ENCODE peak calls at places on chromosomes 13 and 19, in ten cellular contexts. O is prostate gland; M is IMR-90; Z is SK-N-SH; U is neural progenitor cell; A is aorta; P is breast epithelium; R is CD8-positive, alpha-beta memory T cell; G is body of pancreas; J is mesendoderm. C is an unnamed sample.

GRCh38 chr19:18379803-18380747 is 5.9 kb upstream of the GDF15 start:
- DNase-seq in M (peak; percentile 96), O (peak; percentile 94), G (peak; percentile 98), P (peak; percentile 94), R (no peak), J (peak; percentile 83), Z (no peak), A (peak; percentile 93), U (no peak), C (peak; percentile 95)

GRCh38 chr19:38850976-38851621 is 1.3 kb upstream of the HNRNPL start:
- DNase-seq in Z (peak; percentile 32), O (no peak), J (peak; percentile 29), P (no peak), G (peak; percentile 37), M (no peak), U (peak; percentile 80), A (peak; percentile 64), R (peak; percentile 63), C (peak; percentile 74)

GRCh38 chr13:99796175-99796819 is 175.3 kb downstream of the ZIC5 start:
- DNase-seq in O (no peak), U (peak; percentile 89), P (no peak), J (peak; percentile 82), A (no peak), R (no peak), M (peak; percentile 32), Z (no peak), G (no peak), C (no peak)

GRCh38 chr13:80931766-80932165 is 590.8 kb upstream of the SPRY2 start:
- DNase-seq in A (no peak), P (no peak), O (no peak), G (no peak), U (no peak), R (no peak), M (no peak), Z (no peak), J (no peak), C (no peak)

GRCh38 chr19:5356428-5356827 is 15.8 kb upstream of the PTPRS start:
- DNase-seq in A (no peak), P (no peak), R (no peak), J (no peak), M (no peak), U (peak; percentile 31), G (no peak), O (no peak), Z (no peak), C (no peak)

GRCh38 chr19:33413868-33414666 is 40.6 kb downstream of the CEBPG start:
- DNase-seq in M (no peak), G (no peak), J (no peak), P (no peak), O (no peak), R (no peak), U (no peak), Z (peak; percentile 72), A (no peak), C (no peak)

GRCh38 chr13:113138792-113139551 is 16.4 kb downstream of the F10 start:
- DNase-seq in A (no peak), J (no peak), O (no peak), P (peak; percentile 27), Z (no peak), R (no peak), M (no peak), G (no peak), U (no peak), C (no peak)

GRCh38 chr13:93450226-93450625 is 223.6 kb downstream of the GPC6 start:
- DNase-seq in G (no peak), R (no peak), U (no peak), P (no peak), Z (peak; percentile 22), M (peak; percentile 73), J (no peak), A (no peak), O (no peak), C (no peak)

GRCh38 chr19:43438291-43439162 is 23.8 kb downstream of the TEX101 start:
- DNase-seq in J (no peak), Z (peak; percentile 80), G (peak; percentile 16), P (no peak), M (peak; percentile 67), U (no peak), O (no peak), R (no peak), A (peak; percentile 44), C (no peak)

GRCh38 chr19:55581828-55582223 is 1.2 kb upstream of the ZNF579 start:
- DNase-seq in R (no peak), M (no peak), P (no peak), O (no peak), G (peak; percentile 43), J (peak; percentile 23), U (no peak), Z (no peak), A (no peak), C (no peak)

GRCh38 chr13:40060318-40061007 is 405.0 kb downstream of the COG6 start:
- DNase-seq in M (no peak), R (no peak), A (peak; percentile 73), O (peak; percentile 72), Z (no peak), J (no peak), P (no peak), G (peak; percentile 97), U (no peak), C (peak; percentile 79)

GRCh38 chr19:41332000-41332399 is 21.7 kb downstream of the TGFB1 start:
- DNase-seq in A (no peak), M (no peak), G (no peak), U (no peak), O (no peak), R (no peak), Z (no peak), P (no peak), J (no peak), C (no peak)
- H3K36me3 ChIP-seq in A (peaks cover 2% of the 10 kb centered on the region), M (peaks cover 52% of the 10 kb centered on the region), G (no peaks in the 10 kb centered on the region), U (no peaks in the 10 kb centered on the region), O (no peaks in the 10 kb centered on the region), R (peaks cover 50% of the 10 kb centered on the region), Z (peaks cover 6% of the 10 kb centered on the region), P (no peaks in the 10 kb centered on the region), J (peaks cover 3% of the 10 kb centered on the region), C (no peaks in the 10 kb centered on the region)

GRCh38 chr13:106493569-106493968 is 41.9 kb downstream of the EFNB2 start:
- DNase-seq in J (no peak), O (no peak), P (no peak), Z (no peak), A (peak; percentile 65), U (no peak), G (no peak), R (no peak), M (no peak), C (no peak)
- H3K4me1 ChIP-seq in J (no peaks in the 10 kb centered on the region), O (no peaks in the 10 kb centered on the region), P (no peaks in the 10 kb centered on the region), Z (peaks cover 20% of the 10 kb centered on the region), A (no peaks in the 10 kb centered on the region), U (peaks cover 14% of the 10 kb centered on the region), G (no peaks in the 10 kb centered on the region), R (peaks cover 5% of the 10 kb centered on the region), M (no peaks in the 10 kb centered on the region), C (peaks cover 29% of the 10 kb centered on the region)

GRCh38 chr13:46010148-46010547 is 42.4 kb downstream of the ZC3H13 start:
- DNase-seq in M (no peak), O (no peak), Z (peak; percentile 12), G (no peak), J (peak; percentile 51), U (peak; percentile 40), R (no peak), A (no peak), P (no peak), C (no peak)

GRCh38 chr13:46008631-46009030 is 43.9 kb downstream of the ZC3H13 start:
- DNase-seq in G (no peak), J (no peak), Z (no peak), R (no peak), O (no peak), M (no peak), A (no peak), U (no peak), P (no peak), C (no peak)

GRCh38 chr13:46012404-46012803 is 40.1 kb downstream of the ZC3H13 start:
- DNase-seq in Z (no peak), J (no peak), O (no peak), R (no peak), G (no peak), U (no peak), A (no peak), M (no peak), P (no peak), C (no peak)

GRCh38 chr13:46006688-46007452 is 45.7 kb downstream of the ZC3H13 start:
- DNase-seq in G (no peak), J (no peak), P (no peak), A (no peak), M (peak; percentile 4), R (no peak), U (no peak), Z (no peak), O (no peak), C (no peak)
- H3K36me3 ChIP-seq in G (peaks cover 9% of the 10 kb centered on the region), J (no peaks in the 10 kb centered on the region), P (peaks cover 4% of the 10 kb centered on the region), A (no peaks in the 10 kb centered on the region), M (peaks cover 13% of the 10 kb centered on the region), R (peaks cover 12% of the 10 kb centered on the region), U (peaks cover 37% of the 10 kb centered on the region), Z (peaks cover 73% of the 10 kb centered on the region), O (peaks cover 4% of the 10 kb centered on the region), C (peaks cover 85% of the 10 kb centered on the region)

GRCh38 chr19:40534148-40534547 is 42.5 kb upstream of the SHKBP1 start:
- DNase-seq in U (no peak), J (no peak), R (no peak), A (no peak), G (no peak), P (no peak), Z (no peak), M (no peak), O (no peak), C (no peak)
- H3K4me1 ChIP-seq in U (peaks cover 8% of the 10 kb centered on the region), J (peaks cover 2% of the 10 kb centered on the region), R (peaks cover 14% of the 10 kb centered on the region), A (no peaks in the 10 kb centered on the region), G (peaks cover 17% of the 10 kb centered on the region), P (peaks cover 4% of the 10 kb centered on the region), Z (peaks cover 11% of the 10 kb centered on the region), M (peaks cover 3% of the 10 kb centered on the region), O (no peaks in the 10 kb centered on the region), C (no peaks in the 10 kb centered on the region)